ENCODE peak calls at places on chromosomes 3 and 15, in four cellular contexts. V is endothelial cell, W is cardiac muscle cell, H is NCI-H1092. N is an unnamed sample.

GRCh38 chr3:138686771-138687221 is 78.2 kb downstream of the FAIM start:
- DNase-seq in V (no peak), W (peak), H (no peak), N (no peak)

GRCh38 chr3:17260257-17260656 is 375.5 kb downstream of the PLCL2 start:
- DNase-seq in V (no peak), W (no peak), H (no peak), N (no peak)

GRCh38 chr3:45984331-45985312 is 11.0 kb downstream of the FYCO1 start:
- DNase-seq in V (no peak), W (peak), H (no peak), N (no peak)

GRCh38 chr3:138148503-138148902 is 16.3 kb upstream of the A4GNT start:
- DNase-seq in V (no peak), W (no peak), H (no peak), N (peak)

GRCh38 chr3:134299185-134299887 is 48.7 kb upstream of the RYK start:
- DNase-seq in V (no peak), W (peak), H (no peak), N (no peak)

GRCh38 chr3:107560166-107560565 is 37.4 kb downstream of the BBX start:
- DNase-seq in V (no peak), W (no peak), H (no peak), N (no peak)

GRCh38 chr15:51647128-51647562 is 24.6 kb upstream of the DMXL2 start:
- DNase-seq in V (no peak), W (peak), H (peak), N (no peak)

GRCh38 chr15:92653836-92654524 is 1.6 kb downstream of the FAM174B start:
- DNase-seq in V (peak), W (no peak), H (peak), N (peak)

GRCh38 chr3:9248232-9249191 is 934 bp downstream of the SRGAP3 start:
- DNase-seq in V (no peak), W (no peak), H (peak), N (peak)

GRCh38 chr3:12752803-12753202 is 6.3 kb downstream of the TMEM40 start:
- DNase-seq in V (no peak), W (no peak), H (no peak), N (no peak)

GRCh38 chr3:64859625-64860590 is 172.1 kb upstream of the ADAMTS9 start:
- DNase-seq in V (no peak), W (peak), H (no peak), N (no peak)

GRCh38 chr15:90003736-90004135 is 2.6 kb downstream of the ZNF710 start:
- DNase-seq in V (no peak), W (no peak), H (no peak), N (no peak)

GRCh38 chr15:52295421-52295991 is at the start of gene MYO5C:
- DNase-seq in V (peak), W (peak), H (peak), N (peak)

GRCh38 chr3:30166535-30166934 is 439.9 kb upstream of the TGFBR2 start:
- DNase-seq in V (no peak), W (no peak), H (no peak), N (no peak)

GRCh38 chr3:69181592-69182211 is 59.3 kb upstream of the LMOD3 start:
- DNase-seq in V (no peak), W (peak), H (no peak), N (no peak)

GRCh38 chr15:101162701-101163483 is 89.0 kb downstream of the CHSY1 start:
- DNase-seq in V (no peak), W (peak), H (peak), N (no peak)

GRCh38 chr3:71416868-71417267 is 166.7 kb downstream of the FOXP1 start:
- DNase-seq in V (no peak), W (no peak), H (no peak), N (no peak)

GRCh38 chr15:90320885-90321278 is 31.2 kb upstream of the ZNF774 start:
- DNase-seq in V (no peak), W (no peak), H (no peak), N (no peak)

GRCh38 chr15:55552926-55553325 is 35.2 kb downstream of the PYGO1 start:
- DNase-seq in V (no peak), W (peak), H (no peak), N (no peak)

GRCh38 chr3:71875461-71875947 is 90.6 kb upstream of the PROK2 start:
- DNase-seq in V (peak), W (peak), H (peak), N (peak)

GRCh38 chr15:92393287-92393993 is at the start of gene ST8SIA2:
- DNase-seq in V (peak), W (peak), H (peak), N (peak)

GRCh38 chr3:128907706-128908445 is 28.5 kb downstream of the ACAD9 start:
- DNase-seq in V (no peak), W (no peak), H (no peak), N (no peak)